ENCODE peak calls at places on chromosomes 11 and 22, in five cellular contexts. One of them, this sample, is unnamed.

GRCh38 chr11:67252831-67253239 is 13.4 kb upstream of the GRK2 start:
- DNase-seq in ascending aorta: no peak
- DNase-seq in HFFc6: peak
- DNase-seq in HuH-7.5: peak
- DNase-seq in stimulated activated naive CD8-positive, alpha-beta T cell treated with anti-CD3 and anti-CD28 coated beads, Interleukin-15, amount 100 ng/mL, for 72 hours: peak
- DNase-seq in this sample: peak

GRCh38 chr11:44505591-44506054 is 59.8 kb upstream of the CD82 start:
- DNase-seq in HuH-7.5: no peak
- DNase-seq in HFFc6: peak
- DNase-seq in stimulated activated naive CD8-positive, alpha-beta T cell treated with anti-CD3 and anti-CD28 coated beads, Interleukin-15, amount 100 ng/mL, for 72 hours: no peak
- DNase-seq in ascending aorta: no peak
- DNase-seq in this sample: peak

GRCh38 chr22:19291218-19291579 is 320 bp downstream of the CLTCL1 start:
- DNase-seq in stimulated activated naive CD8-positive, alpha-beta T cell treated with anti-CD3 and anti-CD28 coated beads, Interleukin-15, amount 100 ng/mL, for 72 hours: peak
- DNase-seq in HuH-7.5: no peak
- DNase-seq in HFFc6: peak
- DNase-seq in ascending aorta: no peak
- DNase-seq in this sample: no peak

GRCh38 chr11:128180446-128181089 is 406.8 kb downstream of the ETS1 start:
- DNase-seq in HuH-7.5: no peak
- DNase-seq in HFFc6: peak
- DNase-seq in stimulated activated naive CD8-positive, alpha-beta T cell treated with anti-CD3 and anti-CD28 coated beads, Interleukin-15, amount 100 ng/mL, for 72 hours: no peak
- DNase-seq in ascending aorta: no peak
- DNase-seq in this sample: peak

GRCh38 chr11:93570759-93571413 is 27.7 kb upstream of the SMCO4 start:
- DNase-seq in HuH-7.5: peak
- DNase-seq in ascending aorta: no peak
- DNase-seq in HFFc6: peak
- DNase-seq in stimulated activated naive CD8-positive, alpha-beta T cell treated with anti-CD3 and anti-CD28 coated beads, Interleukin-15, amount 100 ng/mL, for 72 hours: no peak
- DNase-seq in this sample: peak

GRCh38 chr22:45868586-45869443 is 108.1 kb downstream of the WNT7B start:
- DNase-seq in ascending aorta: no peak
- DNase-seq in stimulated activated naive CD8-positive, alpha-beta T cell treated with anti-CD3 and anti-CD28 coated beads, Interleukin-15, amount 100 ng/mL, for 72 hours: no peak
- DNase-seq in HFFc6: no peak
- DNase-seq in HuH-7.5: no peak
- DNase-seq in this sample: no peak

GRCh38 chr11:132472411-132473205 is 1059.7 kb downstream of the OPCML start:
- DNase-seq in ascending aorta: no peak
- DNase-seq in stimulated activated naive CD8-positive, alpha-beta T cell treated with anti-CD3 and anti-CD28 coated beads, Interleukin-15, amount 100 ng/mL, for 72 hours: no peak
- DNase-seq in HFFc6: peak
- DNase-seq in HuH-7.5: no peak
- DNase-seq in this sample: peak

GRCh38 chr22:43088979-43089717 is at the start of gene TTLL1:
- DNase-seq in HFFc6: peak
- DNase-seq in stimulated activated naive CD8-positive, alpha-beta T cell treated with anti-CD3 and anti-CD28 coated beads, Interleukin-15, amount 100 ng/mL, for 72 hours: peak
- DNase-seq in HuH-7.5: peak
- DNase-seq in ascending aorta: peak
- DNase-seq in this sample: peak

GRCh38 chr22:43860126-43860525 is 2.2 kb downstream of the SULT4A1 start:
- DNase-seq in HFFc6: no peak
- DNase-seq in ascending aorta: no peak
- DNase-seq in HuH-7.5: no peak
- DNase-seq in stimulated activated naive CD8-positive, alpha-beta T cell treated with anti-CD3 and anti-CD28 coated beads, Interleukin-15, amount 100 ng/mL, for 72 hours: no peak
- DNase-seq in this sample: no peak

GRCh38 chr11:94732617-94733292 is 35.4 kb upstream of the AMOTL1 start:
- DNase-seq in ascending aorta: no peak
- DNase-seq in stimulated activated naive CD8-positive, alpha-beta T cell treated with anti-CD3 and anti-CD28 coated beads, Interleukin-15, amount 100 ng/mL, for 72 hours: no peak
- DNase-seq in HuH-7.5: no peak
- DNase-seq in HFFc6: peak
- DNase-seq in this sample: no peak

GRCh38 chr11:77636738-77637344 is 753 bp downstream of the CLNS1A start:
- DNase-seq in HuH-7.5: no peak
- DNase-seq in HFFc6: no peak
- DNase-seq in ascending aorta: no peak
- DNase-seq in stimulated activated naive CD8-positive, alpha-beta T cell treated with anti-CD3 and anti-CD28 coated beads, Interleukin-15, amount 100 ng/mL, for 72 hours: no peak
- DNase-seq in this sample: no peak

GRCh38 chr22:19114984-19115552 is 7.1 kb downstream of the DGCR2 start:
- DNase-seq in ascending aorta: no peak
- DNase-seq in HFFc6: no peak
- DNase-seq in stimulated activated naive CD8-positive, alpha-beta T cell treated with anti-CD3 and anti-CD28 coated beads, Interleukin-15, amount 100 ng/mL, for 72 hours: no peak
- DNase-seq in HuH-7.5: no peak
- DNase-seq in this sample: no peak

GRCh38 chr11:33742249-33742851 is 6.1 kb upstream of the CD59 start:
- DNase-seq in stimulated activated naive CD8-positive, alpha-beta T cell treated with anti-CD3 and anti-CD28 coated beads, Interleukin-15, amount 100 ng/mL, for 72 hours: no peak
- DNase-seq in ascending aorta: no peak
- DNase-seq in HuH-7.5: no peak
- DNase-seq in HFFc6: no peak
- DNase-seq in this sample: no peak

GRCh38 chr11:119460582-119460981 is 37.6 kb upstream of the THY1 start:
- DNase-seq in stimulated activated naive CD8-positive, alpha-beta T cell treated with anti-CD3 and anti-CD28 coated beads, Interleukin-15, amount 100 ng/mL, for 72 hours: no peak
- DNase-seq in HFFc6: peak
- DNase-seq in HuH-7.5: no peak
- DNase-seq in ascending aorta: no peak
- DNase-seq in this sample: peak

GRCh38 chr11:43845816-43846215 is 34.8 kb upstream of the ALKBH3 start:
- DNase-seq in stimulated activated naive CD8-positive, alpha-beta T cell treated with anti-CD3 and anti-CD28 coated beads, Interleukin-15, amount 100 ng/mL, for 72 hours: no peak
- DNase-seq in HFFc6: peak
- DNase-seq in HuH-7.5: no peak
- DNase-seq in ascending aorta: no peak
- DNase-seq in this sample: no peak

GRCh38 chr11:830295-831131 is 2.2 kb upstream of the CD151 start:
- DNase-seq in HuH-7.5: peak
- DNase-seq in HFFc6: peak
- DNase-seq in stimulated activated naive CD8-positive, alpha-beta T cell treated with anti-CD3 and anti-CD28 coated beads, Interleukin-15, amount 100 ng/mL, for 72 hours: peak
- DNase-seq in ascending aorta: no peak
- DNase-seq in this sample: no peak

GRCh38 chr11:59261150-59261549 is 48.4 kb upstream of the MPEG1 start:
- DNase-seq in stimulated activated naive CD8-positive, alpha-beta T cell treated with anti-CD3 and anti-CD28 coated beads, Interleukin-15, amount 100 ng/mL, for 72 hours: no peak
- DNase-seq in ascending aorta: no peak
- DNase-seq in HuH-7.5: no peak
- DNase-seq in HFFc6: no peak
- DNase-seq in this sample: no peak

GRCh38 chr11:60214386-60214785 is 28.6 kb downstream of the MS4A4E start:
- DNase-seq in stimulated activated naive CD8-positive, alpha-beta T cell treated with anti-CD3 and anti-CD28 coated beads, Interleukin-15, amount 100 ng/mL, for 72 hours: no peak
- DNase-seq in HuH-7.5: no peak
- DNase-seq in ascending aorta: no peak
- DNase-seq in HFFc6: no peak
- DNase-seq in this sample: no peak

GRCh38 chr11:95108159-95108611 is 18.5 kb downstream of the ENDOD1 start:
- DNase-seq in HFFc6: no peak
- DNase-seq in stimulated activated naive CD8-positive, alpha-beta T cell treated with anti-CD3 and anti-CD28 coated beads, Interleukin-15, amount 100 ng/mL, for 72 hours: no peak
- DNase-seq in HuH-7.5: no peak
- DNase-seq in ascending aorta: peak
- DNase-seq in this sample: no peak

GRCh38 chr22:27420817-27421361 is 380.7 kb downstream of the MN1 start:
- DNase-seq in ascending aorta: peak
- DNase-seq in HFFc6: peak
- DNase-seq in stimulated activated naive CD8-positive, alpha-beta T cell treated with anti-CD3 and anti-CD28 coated beads, Interleukin-15, amount 100 ng/mL, for 72 hours: no peak
- DNase-seq in HuH-7.5: no peak
- DNase-seq in this sample: peak

GRCh38 chr11:61392991-61393595 is 706 bp downstream of the TMEM216 start:
- DNase-seq in HFFc6: no peak
- DNase-seq in HuH-7.5: peak
- DNase-seq in ascending aorta: no peak
- DNase-seq in stimulated activated naive CD8-positive, alpha-beta T cell treated with anti-CD3 and anti-CD28 coated beads, Interleukin-15, amount 100 ng/mL, for 72 hours: no peak
- DNase-seq in this sample: no peak

GRCh38 chr11:64449381-64450167 is 90.6 kb downstream of the RPS6KA4 start:
- DNase-seq in ascending aorta: no peak
- DNase-seq in stimulated activated naive CD8-positive, alpha-beta T cell treated with anti-CD3 and anti-CD28 coated beads, Interleukin-15, amount 100 ng/mL, for 72 hours: peak
- DNase-seq in HFFc6: peak
- DNase-seq in HuH-7.5: peak
- DNase-seq in this sample: no peak

GRCh38 chr22:31508536-31508935 is 12.2 kb downstream of the SFI1 start:
- DNase-seq in ascending aorta: no peak
- DNase-seq in HFFc6: no peak
- DNase-seq in stimulated activated naive CD8-positive, alpha-beta T cell treated with anti-CD3 and anti-CD28 coated beads, Interleukin-15, amount 100 ng/mL, for 72 hours: no peak
- DNase-seq in HuH-7.5: no peak
- DNase-seq in this sample: no peak

GRCh38 chr11:95993438-95994339 is 69.8 kb upstream of the MTMR2 start:
- DNase-seq in HuH-7.5: no peak
- DNase-seq in stimulated activated naive CD8-positive, alpha-beta T cell treated with anti-CD3 and anti-CD28 coated beads, Interleukin-15, amount 100 ng/mL, for 72 hours: no peak
- DNase-seq in ascending aorta: no peak
- DNase-seq in HFFc6: no peak
- DNase-seq in this sample: no peak

GRCh38 chr11:67401495-67402191 is at the start of gene PPP1CA:
- DNase-seq in HuH-7.5: peak
- DNase-seq in stimulated activated naive CD8-positive, alpha-beta T cell treated with anti-CD3 and anti-CD28 coated beads, Interleukin-15, amount 100 ng/mL, for 72 hours: peak
- DNase-seq in ascending aorta: peak
- DNase-seq in HFFc6: peak
- DNase-seq in this sample: peak

GRCh38 chr22:35599364-35599763 is 17.8 kb downstream of the MB start:
- DNase-seq in ascending aorta: no peak
- DNase-seq in HuH-7.5: no peak
- DNase-seq in HFFc6: no peak
- DNase-seq in stimulated activated naive CD8-positive, alpha-beta T cell treated with anti-CD3 and anti-CD28 coated beads, Interleukin-15, amount 100 ng/mL, for 72 hours: no peak
- DNase-seq in this sample: no peak

GRCh38 chr11:61693897-61694840 is 14.0 kb downstream of the DAGLA start:
- DNase-seq in HuH-7.5: no peak
- DNase-seq in stimulated activated naive CD8-positive, alpha-beta T cell treated with anti-CD3 and anti-CD28 coated beads, Interleukin-15, amount 100 ng/mL, for 72 hours: no peak
- DNase-seq in ascending aorta: no peak
- DNase-seq in HFFc6: no peak
- DNase-seq in this sample: no peak

GRCh38 chr11:76391039-76391438 is 9.9 kb downstream of the GVQW3 start:
- DNase-seq in HuH-7.5: no peak
- DNase-seq in stimulated activated naive CD8-positive, alpha-beta T cell treated with anti-CD3 and anti-CD28 coated beads, Interleukin-15, amount 100 ng/mL, for 72 hours: no peak
- DNase-seq in ascending aorta: no peak
- DNase-seq in HFFc6: no peak
- DNase-seq in this sample: no peak

GRCh38 chr11:47215366-47215925 is 672 bp downstream of the DDB2 start:
- DNase-seq in ascending aorta: no peak
- DNase-seq in stimulated activated naive CD8-positive, alpha-beta T cell treated with anti-CD3 and anti-CD28 coated beads, Interleukin-15, amount 100 ng/mL, for 72 hours: no peak
- DNase-seq in HuH-7.5: peak
- DNase-seq in HFFc6: no peak
- DNase-seq in this sample: no peak

GRCh38 chr22:49439373-49439772 is 388.3 kb downstream of the BRD1 start:
- DNase-seq in HFFc6: no peak
- DNase-seq in HuH-7.5: no peak
- DNase-seq in stimulated activated naive CD8-positive, alpha-beta T cell treated with anti-CD3 and anti-CD28 coated beads, Interleukin-15, amount 100 ng/mL, for 72 hours: no peak
- DNase-seq in ascending aorta: no peak
- DNase-seq in this sample: no peak

GRCh38 chr11:6979365-6979764 is 40.8 kb downstream of the ZNF214 start:
- DNase-seq in HuH-7.5: no peak
- DNase-seq in stimulated activated naive CD8-positive, alpha-beta T cell treated with anti-CD3 and anti-CD28 coated beads, Interleukin-15, amount 100 ng/mL, for 72 hours: no peak
- DNase-seq in HFFc6: peak
- DNase-seq in ascending aorta: no peak
- DNase-seq in this sample: peak

GRCh38 chr11:22465620-22466019 is 127.4 kb downstream of the SLC17A6 start:
- DNase-seq in ascending aorta: no peak
- DNase-seq in HuH-7.5: no peak
- DNase-seq in HFFc6: no peak
- DNase-seq in stimulated activated naive CD8-positive, alpha-beta T cell treated with anti-CD3 and anti-CD28 coated beads, Interleukin-15, amount 100 ng/mL, for 72 hours: no peak
- DNase-seq in this sample: no peak

GRCh38 chr11:114080219-114080618 is 20.7 kb downstream of the ZBTB16 start:
- DNase-seq in ascending aorta: no peak
- DNase-seq in HuH-7.5: no peak
- DNase-seq in stimulated activated naive CD8-positive, alpha-beta T cell treated with anti-CD3 and anti-CD28 coated beads, Interleukin-15, amount 100 ng/mL, for 72 hours: no peak
- DNase-seq in HFFc6: no peak
- DNase-seq in this sample: no peak

GRCh38 chr11:94837317-94837716 is 69.2 kb downstream of the AMOTL1 start:
- DNase-seq in HFFc6: no peak
- DNase-seq in ascending aorta: no peak
- DNase-seq in HuH-7.5: no peak
- DNase-seq in stimulated activated naive CD8-positive, alpha-beta T cell treated with anti-CD3 and anti-CD28 coated beads, Interleukin-15, amount 100 ng/mL, for 72 hours: no peak
- DNase-seq in this sample: no peak

GRCh38 chr22:19303785-19304184 is 12.3 kb upstream of the CLTCL1 start:
- DNase-seq in HFFc6: no peak
- DNase-seq in ascending aorta: no peak
- DNase-seq in stimulated activated naive CD8-positive, alpha-beta T cell treated with anti-CD3 and anti-CD28 coated beads, Interleukin-15, amount 100 ng/mL, for 72 hours: no peak
- DNase-seq in HuH-7.5: no peak
- DNase-seq in this sample: no peak

GRCh38 chr22:46480396-46480795 is 57.0 kb downstream of the CELSR1 start:
- DNase-seq in HuH-7.5: no peak
- DNase-seq in HFFc6: no peak
- DNase-seq in ascending aorta: no peak
- DNase-seq in stimulated activated naive CD8-positive, alpha-beta T cell treated with anti-CD3 and anti-CD28 coated beads, Interleukin-15, amount 100 ng/mL, for 72 hours: no peak
- DNase-seq in this sample: no peak

GRCh38 chr22:26743149-26743548 is 85.8 kb downstream of the MIAT start:
- DNase-seq in HuH-7.5: no peak
- DNase-seq in HFFc6: no peak
- DNase-seq in ascending aorta: no peak
- DNase-seq in stimulated activated naive CD8-positive, alpha-beta T cell treated with anti-CD3 and anti-CD28 coated beads, Interleukin-15, amount 100 ng/mL, for 72 hours: no peak
- DNase-seq in this sample: no peak

GRCh38 chr22:39897841-39898240 is 3.0 kb upstream of the GRAP2 start:
- DNase-seq in ascending aorta: no peak
- DNase-seq in HFFc6: no peak
- DNase-seq in stimulated activated naive CD8-positive, alpha-beta T cell treated with anti-CD3 and anti-CD28 coated beads, Interleukin-15, amount 100 ng/mL, for 72 hours: no peak
- DNase-seq in HuH-7.5: no peak
- DNase-seq in this sample: no peak

GRCh38 chr22:30829901-30830550 is 135.4 kb downstream of the OSBP2 start:
- DNase-seq in HuH-7.5: no peak
- DNase-seq in ascending aorta: no peak
- DNase-seq in stimulated activated naive CD8-positive, alpha-beta T cell treated with anti-CD3 and anti-CD28 coated beads, Interleukin-15, amount 100 ng/mL, for 72 hours: no peak
- DNase-seq in HFFc6: peak
- DNase-seq in this sample: peak

GRCh38 chr11:59755701-59756495 is 722 bp downstream of the STX3 start:
- DNase-seq in ascending aorta: peak
- DNase-seq in stimulated activated naive CD8-positive, alpha-beta T cell treated with anti-CD3 and anti-CD28 coated beads, Interleukin-15, amount 100 ng/mL, for 72 hours: peak
- DNase-seq in HFFc6: peak
- DNase-seq in HuH-7.5: peak
- DNase-seq in this sample: peak

This sample was measured in stromal cell of bone marrow.